ENCODE peak calls at places on chromosome 15, in five cellular contexts. O is effector memory CD4-positive, alpha-beta T cell; L is hepatocyte; I is transverse colon; W is heart left ventricle. R is an unnamed sample. For H3K27me3 and H3K36me3, the result is how much of the 10 kb centered on the place peaks cover.

GRCh38 chr15:77118787-77119410 is 48.0 kb upstream of the TSPAN3 start:
- DNase-seq in O (no peak), L (peak), I (peak), W (peak), R (peak)

GRCh38 chr15:23855260-23855659 is 168.2 kb upstream of the NDN start:
- DNase-seq in O (no peak), L (no peak), I (no peak), W (no peak), R (no peak)

GRCh38 chr15:38690737-38691332 is 126.2 kb upstream of the RASGRP1 start:
- DNase-seq in O (peak), L (peak), I (peak), W (peak), R (peak)

GRCh38 chr15:53762916-53763315 is 3.5 kb upstream of the WDR72 start:
- DNase-seq in O (no peak), L (no peak), I (no peak), W (no peak), R (no peak)

GRCh38 chr15:51533672-51534398 is 88.7 kb downstream of the DMXL2 start:
- DNase-seq in O (no peak), L (no peak), I (no peak), W (no peak), R (no peak)

GRCh38 chr15:68820205-68820588 is 498 bp downstream of the ANP32A start:
- DNase-seq in O (peak), L (peak), I (peak), W (peak), R (peak)

GRCh38 chr15:98787936-98788757 is 139.8 kb downstream of the IGF1R start:
- DNase-seq in O (no peak), L (peak), I (peak), W (no peak), R (no peak)

GRCh38 chr15:34773916-34774315 is 19.1 kb upstream of the GJD2 start:
- DNase-seq in O (no peak), L (no peak), I (no peak), W (no peak), R (no peak)

GRCh38 chr15:39919740-39920509 is at the start of gene GPR176:
- DNase-seq in O (no peak), L (peak), I (peak), W (peak), R (peak)

GRCh38 chr15:40825661-40826088 is 2.8 kb downstream of the PPP1R14D start:
- DNase-seq in O (no peak), L (peak), I (peak), W (no peak), R (peak)

GRCh38 chr15:51721199-51721960 is 16.1 kb downstream of the LYSMD2 start:
- DNase-seq in O (no peak), L (no peak), I (no peak), W (no peak), R (peak)

GRCh38 chr15:59276225-59277178 is 69.9 kb downstream of the LDHAL6B start:
- DNase-seq in O (no peak), L (peak), I (peak), W (no peak), R (peak)

GRCh38 chr15:24943361-24943760 is 11.4 kb upstream of the SNRPN start:
- DNase-seq in O (no peak), L (no peak), I (no peak), W (no peak), R (no peak)

GRCh38 chr15:77069521-77070121 is 1.3 kb downstream of the TSPAN3 start:
- DNase-seq in O (no peak), L (peak), I (peak), W (no peak), R (peak)

GRCh38 chr15:52011711-52012144 is 7.3 kb upstream of the MAPK6 start:
- DNase-seq in O (no peak), L (no peak), I (no peak), W (no peak), R (no peak)

GRCh38 chr15:40092416-40093223 is 16.1 kb downstream of the BMF start:
- DNase-seq in O (no peak), L (peak), I (peak), W (peak), R (peak)

GRCh38 chr15:65731926-65732325 is 60.2 kb downstream of the DENND4A start:
- DNase-seq in O (no peak), L (no peak), I (no peak), W (no peak), R (no peak)

GRCh38 chr15:65732698-65733097 is 59.4 kb downstream of the DENND4A start:
- DNase-seq in O (no peak), L (no peak), I (no peak), W (no peak), R (no peak)

DNA sequence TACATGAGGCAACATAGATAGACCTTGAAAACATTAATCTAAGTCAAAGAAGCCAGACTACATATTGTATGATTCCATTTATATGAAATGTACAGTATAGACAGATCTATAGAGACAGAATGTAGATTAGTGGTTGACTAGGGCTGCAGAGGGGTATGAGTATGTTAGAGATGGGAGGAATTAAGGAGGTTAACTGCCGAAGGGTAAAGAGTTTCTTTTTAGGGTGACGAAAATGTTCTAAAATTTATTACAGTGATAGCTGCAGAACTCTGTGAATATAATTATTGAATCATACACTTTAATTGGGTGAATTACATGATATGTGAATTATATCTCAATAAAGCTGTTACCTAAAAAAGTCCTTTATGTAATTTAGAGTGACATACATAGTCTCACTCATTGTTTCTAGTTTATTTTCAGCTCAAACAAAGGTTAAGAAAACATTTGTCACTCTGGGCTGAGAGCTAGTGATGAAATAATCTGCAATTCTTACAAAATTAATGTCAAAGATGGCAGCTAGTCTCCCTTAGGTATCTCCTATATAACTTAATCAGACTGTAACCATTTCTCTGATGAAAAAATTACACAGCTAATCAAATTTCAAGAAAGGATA is 61.4 kb downstream of the DENND4A start:
- DNase-seq in O (no peak), L (no peak), I (no peak), W (no peak), R (no peak)
- H3K27ac ChIP-seq in O (no peak), L (no peak), I (no peak), W (no peak), R (no peak)

GRCh38 chr15:96329403-96329981 is 1.0 kb upstream of the NR2F2 start:
- DNase-seq in O (no peak), L (no peak), I (no peak), W (no peak), R (no peak)

GRCh38 chr15:96330064-96330449 is 443 bp upstream of the NR2F2 start:
- DNase-seq in O (no peak), L (no peak), I (peak), W (no peak), R (peak)

GRCh38 chr15:96331942-96332853 is 1.7 kb downstream of the NR2F2 start:
- DNase-seq in O (no peak), L (peak), I (peak), W (no peak), R (peak)

GRCh38 chr15:96331141-96331941 is 841 bp downstream of the NR2F2 start:
- DNase-seq in O (no peak), L (peak), I (no peak), W (no peak), R (peak)

DNA sequence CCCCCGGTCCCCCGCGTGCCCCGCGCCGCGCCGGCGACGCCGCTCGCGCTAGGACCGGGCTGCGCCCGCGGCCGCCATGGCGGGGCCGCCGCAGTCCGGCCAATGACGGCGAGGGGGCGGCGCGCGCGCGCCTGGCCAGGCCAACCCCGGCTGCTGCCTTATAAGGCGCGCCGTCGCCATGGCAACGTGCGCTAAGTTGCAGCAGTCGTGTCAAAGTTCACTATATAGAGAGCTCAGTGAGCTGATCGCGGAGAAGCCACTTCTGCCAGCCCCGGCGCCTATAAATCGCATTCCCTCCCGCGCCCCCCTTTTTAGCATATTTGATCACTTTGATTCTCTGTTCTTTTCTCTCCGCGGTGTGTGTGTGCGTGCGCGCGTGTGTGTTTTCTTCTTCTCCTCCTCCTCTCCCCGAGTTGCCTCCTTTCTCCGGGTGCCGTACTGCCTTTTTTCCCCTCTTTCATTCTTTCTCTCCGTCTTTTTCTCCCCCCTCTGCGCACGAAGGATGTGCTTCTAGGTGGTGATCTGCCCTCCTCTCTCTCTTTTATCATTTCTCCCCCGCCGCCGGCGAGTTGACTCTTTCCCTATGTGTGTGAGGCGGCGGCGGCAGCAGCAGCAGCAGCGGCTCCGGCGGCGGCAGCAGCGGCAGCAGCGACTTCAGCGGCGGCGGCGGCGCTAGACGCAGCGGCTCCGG is at the start of gene NR2F2:
- DNase-seq in O (no peak), L (peak), I (peak), W (peak), R (peak)
- H3K27me3 ChIP-seq in O (half or more), L (under half), I (under half), W (under half), R (under half)

DNA sequence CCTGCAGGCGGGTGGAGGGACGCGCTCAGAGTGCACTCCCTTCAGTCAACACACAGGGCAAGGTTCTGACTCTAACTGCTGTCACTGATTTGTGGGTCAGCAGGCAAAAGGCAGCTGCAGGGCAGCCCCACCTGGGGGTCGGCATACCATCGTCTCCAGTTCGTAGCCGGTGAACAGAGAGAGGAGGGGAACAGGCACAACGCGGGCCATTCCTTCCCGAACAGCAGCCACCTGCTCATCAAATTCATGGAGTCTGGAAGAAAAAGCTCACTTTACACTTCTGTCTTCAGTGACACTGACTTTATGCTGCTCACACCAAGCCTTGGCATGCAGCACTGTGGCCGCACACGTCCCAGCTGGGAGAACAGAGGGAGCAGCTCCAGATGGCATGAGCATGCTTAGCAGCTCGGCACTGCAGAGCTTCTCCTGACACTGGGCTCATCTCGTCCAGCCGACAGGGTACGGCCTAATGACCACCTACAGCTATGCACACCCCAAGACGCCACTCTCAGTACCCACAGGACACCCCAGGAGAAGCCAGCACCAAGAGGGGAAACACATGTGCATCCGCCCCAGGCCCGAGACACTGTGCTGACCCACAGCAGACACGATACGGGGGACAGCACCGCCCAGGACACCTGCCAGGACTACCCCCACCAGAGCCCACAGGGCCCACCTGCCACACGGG is 14.5 kb upstream of the OCA2 start:
- DNase-seq in O (no peak), L (no peak), I (no peak), W (peak), R (no peak)
- H3K36me3 ChIP-seq in O (under half), L (under half), I (under half), W (half or more), R (under half)

GRCh38 chr15:100341662-100342560 is at the start of gene ADAMTS17:
- DNase-seq in O (peak), L (peak), I (peak), W (peak), R (peak)
- H3K27ac ChIP-seq in O (peak), L (no peak), I (peak), W (no peak), R (peak)

DNA sequence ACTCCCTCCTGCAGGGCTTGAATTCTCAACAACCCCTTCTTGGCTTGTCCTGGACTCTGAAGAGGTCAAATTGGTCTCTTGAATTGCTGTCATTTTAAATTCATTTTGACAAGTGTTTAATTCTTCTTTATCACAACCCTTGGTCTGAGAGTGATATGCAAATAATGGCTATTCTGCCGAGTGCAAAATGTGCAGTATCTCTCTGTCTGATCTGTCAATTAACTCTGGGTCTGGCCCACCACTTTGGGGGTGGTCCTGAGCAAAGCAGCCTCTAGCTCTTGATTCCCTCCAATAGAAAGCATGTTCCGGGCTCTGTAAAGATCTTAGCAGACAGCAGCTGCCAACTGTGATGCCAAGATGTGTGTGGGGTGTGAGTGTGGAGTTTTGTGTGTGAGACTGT is 2.2 kb upstream of the IGDCC3 start:
- DNase-seq in O (no peak), L (no peak), I (no peak), W (no peak), R (no peak)
- H3K27me3 ChIP-seq in O (under half), L (under half), I (half or more), W (under half), R (under half)

DNA sequence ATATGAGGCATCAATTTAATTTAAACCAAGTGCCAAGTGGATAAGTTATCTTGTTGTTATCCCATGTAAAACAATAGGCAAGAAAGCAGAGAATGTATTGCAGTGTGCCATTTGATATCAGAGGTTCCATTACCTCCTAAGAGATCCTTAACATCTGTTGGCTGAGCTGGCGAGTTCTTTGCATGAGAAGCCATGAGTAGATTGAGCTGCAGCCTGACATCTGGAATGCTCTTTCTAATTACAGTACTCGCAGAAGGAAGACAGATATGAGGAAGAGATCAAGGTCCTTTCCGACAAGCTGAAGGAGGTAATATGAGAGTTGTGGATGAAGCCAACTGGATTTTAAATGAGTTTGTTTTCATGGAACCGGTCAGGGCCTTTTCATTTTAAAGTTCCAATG is 19.4 kb downstream of the TPM1 start:
- DNase-seq in O (no peak), L (no peak), I (no peak), W (no peak), R (peak)
- H3K36me3 ChIP-seq in O (half or more), L (under half), I (half or more), W (half or more), R (under half)

GRCh38 chr15:95174880-95175279 is 943.5 kb downstream of the MCTP2 start:
- DNase-seq in O (no peak), L (no peak), I (no peak), W (no peak), R (no peak)

GRCh38 chr15:95171551-95171950 is 940.2 kb downstream of the MCTP2 start:
- DNase-seq in O (no peak), L (no peak), I (no peak), W (no peak), R (no peak)

GRCh38 chr15:95169701-95170459 is 938.5 kb downstream of the MCTP2 start:
- DNase-seq in O (no peak), L (peak), I (peak), W (no peak), R (no peak)

GRCh38 chr15:95174281-95174680 is 942.9 kb downstream of the MCTP2 start:
- DNase-seq in O (no peak), L (no peak), I (no peak), W (no peak), R (no peak)

DNA sequence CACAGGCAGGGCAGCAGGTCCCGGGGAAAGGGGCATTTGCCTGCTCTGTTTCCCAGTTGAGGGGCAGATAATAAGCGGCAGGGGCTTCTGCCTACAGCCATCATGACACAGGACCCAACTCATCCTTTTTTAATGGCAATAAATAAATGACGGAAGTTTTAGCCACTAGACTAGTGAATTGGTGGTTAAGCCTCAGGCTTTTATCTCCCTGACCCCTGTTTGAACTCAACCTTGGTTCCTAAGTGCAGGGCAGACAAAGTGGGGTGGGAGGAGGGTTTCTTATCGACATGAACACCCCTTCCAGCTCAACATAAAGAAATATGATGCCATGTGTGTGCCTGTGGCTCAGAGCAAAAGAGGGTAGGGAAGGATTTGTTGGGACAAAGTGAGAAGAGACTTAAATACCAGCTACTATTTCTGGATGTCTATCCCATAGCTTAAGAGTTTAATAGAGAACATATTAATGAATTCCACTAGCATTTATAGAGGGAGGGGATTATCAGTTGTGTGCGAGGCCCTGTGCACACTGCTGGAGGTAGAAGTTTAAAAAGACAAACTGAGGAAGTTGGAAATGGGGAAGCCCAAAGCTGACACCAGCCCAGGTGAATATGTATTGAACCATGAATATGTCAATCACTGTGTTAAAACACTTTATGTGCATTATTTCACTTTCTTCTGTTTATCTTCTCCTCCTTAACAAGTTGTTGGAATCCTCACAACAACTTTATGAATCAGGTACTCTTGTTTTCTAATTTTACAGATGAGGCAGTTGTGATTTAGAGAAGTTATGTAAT is 939.4 kb downstream of the MCTP2 start:
- DNase-seq in O (no peak), L (no peak), I (no peak), W (no peak), R (no peak)
- H3K27ac ChIP-seq in O (no peak), L (peak), I (peak), W (no peak), R (no peak)

GRCh38 chr15:61227269-61228024 is 1.7 kb downstream of the RORA start:
- DNase-seq in O (no peak), L (peak), I (no peak), W (peak), R (no peak)

GRCh38 chr15:61222010-61222409 is 7.1 kb downstream of the RORA start:
- DNase-seq in O (no peak), L (no peak), I (no peak), W (no peak), R (no peak)

GRCh38 chr15:61232266-61232665 is 3.2 kb upstream of the RORA start:
- DNase-seq in O (no peak), L (no peak), I (no peak), W (no peak), R (no peak)

GRCh38 chr15:61228025-61228901 is 839 bp downstream of the RORA start:
- DNase-seq in O (no peak), L (peak), I (no peak), W (peak), R (no peak)

DNA sequence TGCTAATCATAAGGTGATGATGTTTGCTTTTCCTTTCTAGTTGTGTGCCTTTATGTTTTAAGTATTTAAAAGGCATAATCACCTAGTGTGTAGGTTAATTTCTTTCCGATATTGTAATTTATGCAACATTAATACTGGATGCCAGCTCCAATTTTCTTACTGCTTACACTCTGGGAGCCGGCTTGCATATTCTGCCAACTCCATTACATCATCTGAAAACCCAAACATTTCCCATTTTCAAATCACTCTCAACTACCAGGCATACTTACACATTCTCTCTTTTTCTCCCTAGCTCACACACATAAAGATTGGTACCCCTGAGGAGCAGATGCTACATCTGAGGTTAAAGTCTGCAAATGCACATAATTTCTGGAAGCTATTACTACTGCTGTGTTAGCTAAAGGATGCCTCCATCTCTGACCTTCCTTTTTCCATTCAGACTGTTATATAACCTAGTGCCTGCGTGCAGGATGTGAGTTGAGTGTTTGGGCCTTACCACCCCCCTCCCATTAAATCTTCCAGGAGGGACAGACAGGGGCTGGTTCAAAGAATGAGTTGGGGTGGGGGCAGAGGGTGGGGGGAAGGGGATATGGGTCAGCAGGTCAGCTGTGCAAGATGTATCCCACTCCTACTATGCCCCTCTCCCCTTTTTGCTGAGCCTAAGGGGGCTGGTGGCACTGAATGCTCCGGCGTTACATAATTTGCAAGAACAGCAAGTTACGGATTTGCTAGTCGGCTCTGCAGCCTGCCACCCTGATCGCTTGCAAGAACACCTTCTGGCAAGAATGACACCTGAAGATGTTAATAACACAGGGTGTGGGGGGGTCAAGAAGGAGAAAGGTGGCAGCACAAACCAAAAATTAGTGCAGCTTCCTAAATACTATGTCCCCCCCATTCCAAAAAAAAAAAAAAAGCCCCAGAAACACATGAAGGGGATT is 2.5 kb downstream of the RORA start:
- DNase-seq in O (no peak), L (no peak), I (no peak), W (no peak), R (no peak)
- H3K27me3 ChIP-seq in O (under half), L (under half), I (under half), W (under half), R (under half)

R was measured in small intestine.